ENCODE peak calls at places on chromosome 7, in eight cellular contexts. H is adrenal gland, T is left ventricle myocardium inferior, X is fibroblast of lung, L is SK-N-SH, M is mucosa of descending colon, Z is astrocyte, W is uterus. K is an unnamed sample. For H3K9me3, the result is how much of the 10 kb centered on the place peaks cover.

GRCh38 chr7:63040336-63040735 is 958.3 kb upstream of the ZNF722 start:
- DNase-seq in H (peak), T (no peak), X (no peak), L (no peak), M (no peak), Z (no peak), W (no peak), K (no peak)

GRCh38 chr7:121288894-121289293 is 39.9 kb upstream of the WNT16 start:
- DNase-seq in H (no peak), T (no peak), X (peak), L (no peak), M (no peak), Z (peak), W (no peak), K (no peak)

GRCh38 chr7:81685263-81685868 is 84.5 kb downstream of the HGF start:
- DNase-seq in H (no peak), T (no peak), X (no peak), L (no peak), M (no peak), Z (no peak), W (no peak), K (no peak)

GRCh38 chr7:87474533-87475358 is 734 bp downstream of the ABCB4 start:
- DNase-seq in H (peak), T (no peak), X (peak), L (peak), M (peak), Z (peak), W (no peak), K (no peak)

GRCh38 chr7:17289074-17289665 is 9.3 kb upstream of the AHR start:
- DNase-seq in H (peak), T (no peak), X (peak), L (no peak), M (peak), Z (peak), W (no peak), K (no peak)

GRCh38 chr7:55190511-55191160 is 171.8 kb downstream of the EGFR start:
- DNase-seq in H (no peak), T (no peak), X (no peak), L (no peak), M (no peak), Z (no peak), W (no peak), K (no peak)

GRCh38 chr7:4819450-4820404 is 42.1 kb downstream of the PAPOLB start:
- DNase-seq in H (no peak), T (peak), X (no peak), L (peak), M (no peak), Z (no peak), W (no peak), K (no peak)

GRCh38 chr7:107715531-107715930 is 28.4 kb upstream of the CBLL1 start:
- DNase-seq in H (no peak), T (no peak), X (peak), L (no peak), M (no peak), Z (peak), W (no peak), K (no peak)

GRCh38 chr7:97174308-97174707 is 56.8 kb downstream of the SDHAF3 start:
- DNase-seq in H (no peak), T (no peak), X (no peak), L (no peak), M (no peak), Z (no peak), W (no peak), K (no peak)

GRCh38 chr7:20283997-20284396 is 46.7 kb upstream of the ITGB8 start:
- DNase-seq in H (no peak), T (no peak), X (no peak), L (no peak), M (no peak), Z (no peak), W (no peak), K (no peak)

GRCh38 chr7:36796850-36797618 is 72.7 kb upstream of the AOAH start:
- DNase-seq in H (no peak), T (no peak), X (no peak), L (no peak), M (no peak), Z (no peak), W (no peak), K (no peak)

GRCh38 chr7:140036224-140036651 is 26.5 kb downstream of the PARP12 start:
- DNase-seq in H (peak), T (no peak), X (peak), L (peak), M (no peak), Z (peak), W (no peak), K (peak)

GRCh38 chr7:28106316-28106957 is 74.2 kb downstream of the JAZF1 start:
- DNase-seq in H (peak), T (peak), X (peak), L (no peak), M (no peak), Z (peak), W (peak), K (no peak)

GRCh38 chr7:40675741-40676140 is 540.9 kb downstream of the SUGCT start:
- DNase-seq in H (no peak), T (no peak), X (no peak), L (no peak), M (no peak), Z (no peak), W (no peak), K (no peak)

GRCh38 chr7:53246974-53247373 is 211.5 kb downstream of the POM121L12 start:
- DNase-seq in H (no peak), T (no peak), X (no peak), L (no peak), M (no peak), Z (no peak), W (no peak), K (no peak)

GRCh38 chr7:7959979-7960670 is 8.5 kb upstream of the GLCCI1 start:
- DNase-seq in H (no peak), T (no peak), X (no peak), L (no peak), M (no peak), Z (no peak), W (no peak), K (no peak)

GRCh38 chr7:87627634-87627994 is 584 bp upstream of the RUNDC3B start:
- DNase-seq in H (peak), T (no peak), X (no peak), L (peak), M (no peak), Z (no peak), W (no peak), K (peak)

GRCh38 chr7:11192506-11192905 is 218.8 kb downstream of the PHF14 start:
- DNase-seq in H (no peak), T (no peak), X (peak), L (no peak), M (no peak), Z (peak), W (no peak), K (no peak)

GRCh38 chr7:85851571-85852193 is 664.8 kb upstream of the SEMA3D start:
- DNase-seq in H (no peak), T (no peak), X (peak), L (peak), M (no peak), Z (peak), W (no peak), K (no peak)

DNA sequence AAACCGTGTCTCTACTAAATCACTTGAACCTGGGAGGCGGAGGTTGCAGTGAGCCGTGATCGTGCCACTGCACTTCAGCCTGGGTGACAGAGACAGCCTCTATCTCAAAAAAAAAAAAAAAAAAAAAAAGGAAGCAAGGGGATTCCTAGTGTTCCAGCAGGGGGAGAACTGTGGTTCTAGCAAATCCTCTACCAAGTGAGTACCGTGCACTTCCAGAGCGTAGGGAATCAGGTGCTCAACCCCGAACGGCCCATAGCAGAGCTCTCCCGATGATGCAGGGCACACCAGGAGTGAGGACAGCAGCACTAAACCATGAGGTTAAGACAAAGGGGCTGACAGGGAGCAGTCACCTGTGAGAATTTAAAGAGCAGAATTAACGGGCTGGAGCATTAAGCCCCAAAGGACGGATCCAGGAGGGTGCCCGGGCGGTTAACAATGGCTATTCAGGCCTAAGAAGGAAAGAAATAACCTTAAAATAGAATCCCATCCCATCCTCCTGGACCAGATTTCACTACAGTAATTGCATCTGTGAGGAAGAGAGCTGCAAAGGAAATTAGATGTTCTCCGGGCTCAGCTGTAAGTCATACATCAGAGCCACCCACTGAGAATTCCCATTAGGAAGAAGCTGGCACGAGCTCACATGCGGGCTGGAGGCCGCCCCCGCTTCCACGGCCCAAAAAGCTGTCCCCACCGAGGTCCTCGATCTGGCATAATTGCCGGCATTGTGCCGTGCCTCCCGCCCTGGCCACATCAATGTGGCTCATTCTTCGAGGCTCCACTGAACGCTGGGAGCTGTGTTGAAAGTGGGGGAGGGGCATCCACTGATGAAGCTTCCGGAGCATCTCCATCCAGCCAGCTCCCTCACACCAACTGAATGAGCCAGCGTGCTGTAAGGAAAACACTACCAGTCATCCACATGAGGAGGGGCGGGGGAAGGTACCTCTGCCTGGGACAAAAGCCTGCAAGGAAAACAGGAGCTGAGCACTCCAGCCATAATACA is 173.4 kb downstream of the PTPRN2 start:
- DNase-seq in H (peak), T (no peak), X (peak), L (no peak), M (no peak), Z (no peak), W (no peak), K (no peak)
- H3K9me3 ChIP-seq in H (under half), T (under half), X (under half), L (under half), M (under half), Z (under half), W (under half), K (under half)

GRCh38 chr7:22657479-22657878 is 69.5 kb upstream of the IL6 start:
- DNase-seq in H (no peak), T (no peak), X (no peak), L (no peak), M (no peak), Z (no peak), W (no peak), K (no peak)
- TF ChIP-seq CTCF in H (no peak), T (no peak), X (peak), L (peak), M (no peak), Z (no peak), W (no peak), K (no peak)

GRCh38 chr7:104196161-104196560 is 11.7 kb downstream of the ORC5 start:
- DNase-seq in H (no peak), T (no peak), X (no peak), L (no peak), M (no peak), Z (no peak), W (no peak), K (no peak)
- H3K9me3 ChIP-seq in H (under half), T (under half), X (under half), L (under half), M (under half), Z (under half), W (under half), K (under half)

GRCh38 chr7:115352375-115352774 is 430.5 kb downstream of the MDFIC start:
- DNase-seq in H (no peak), T (no peak), X (peak), L (no peak), M (no peak), Z (peak), W (no peak), K (no peak)
- TF ChIP-seq CTCF in H (no peak), T (no peak), X (peak), L (peak), M (no peak), Z (no peak), W (no peak), K (no peak)

GRCh38 chr7:138023618-138024333 is 21.9 kb upstream of the CREB3L2 start:
- DNase-seq in H (no peak), T (no peak), X (no peak), L (no peak), M (no peak), Z (no peak), W (no peak), K (no peak)

GRCh38 chr7:138027100-138027499 is 25.2 kb upstream of the CREB3L2 start:
- DNase-seq in H (no peak), T (no peak), X (no peak), L (no peak), M (no peak), Z (no peak), W (no peak), K (no peak)

GRCh38 chr7:138024765-138025164 is 22.9 kb upstream of the CREB3L2 start:
- DNase-seq in H (no peak), T (no peak), X (no peak), L (no peak), M (no peak), Z (no peak), W (no peak), K (no peak)

GRCh38 chr7:138024334-138024691 is 22.4 kb upstream of the CREB3L2 start:
- DNase-seq in H (no peak), T (no peak), X (no peak), L (no peak), M (no peak), Z (no peak), W (no peak), K (no peak)

DNA sequence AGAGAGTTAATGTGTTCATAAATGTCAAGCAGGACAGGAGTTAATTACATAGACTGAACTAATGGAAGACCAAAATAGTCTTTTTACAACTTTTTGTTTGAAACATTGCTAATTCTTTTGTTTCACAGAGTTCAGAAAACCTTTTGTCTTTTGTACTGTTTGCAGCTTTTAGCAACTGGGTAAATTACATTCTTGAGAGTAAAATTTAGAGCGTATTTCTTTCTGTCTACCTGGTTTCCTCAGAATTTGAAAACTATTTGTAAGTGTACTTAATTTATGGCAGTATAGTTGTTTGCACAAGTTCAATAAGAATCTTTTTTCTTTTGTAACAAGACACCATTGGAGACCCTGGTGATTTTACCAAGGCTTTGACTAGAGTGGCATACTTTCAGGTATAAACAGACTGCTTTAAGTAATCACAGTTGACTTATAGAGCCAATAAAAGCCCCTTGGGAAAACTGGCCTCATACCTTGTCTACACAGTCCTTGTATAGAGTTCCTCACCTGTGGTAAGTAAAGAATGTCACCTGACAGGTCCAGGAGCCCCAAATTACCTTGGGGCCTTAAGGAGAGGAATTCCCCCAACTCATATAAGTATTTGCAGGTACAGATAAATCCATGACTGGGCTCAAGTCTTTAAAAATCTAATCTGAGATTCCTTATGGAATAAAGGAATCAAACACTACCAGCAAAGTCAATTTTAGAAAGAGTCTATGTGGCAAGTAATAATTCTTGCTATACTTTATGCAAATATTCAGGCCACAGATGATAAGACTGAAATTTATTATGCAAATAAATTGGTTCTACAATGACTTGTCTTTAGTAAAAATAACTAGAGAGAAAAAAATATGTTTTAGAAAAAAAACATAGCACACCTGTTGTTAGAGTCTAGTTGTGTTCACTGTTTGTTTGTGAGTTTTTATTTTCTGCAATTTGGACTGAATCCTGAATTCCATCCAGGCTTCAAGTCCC is 23.6 kb upstream of the CREB3L2 start:
- DNase-seq in H (no peak), T (no peak), X (no peak), L (no peak), M (no peak), Z (no peak), W (no peak), K (no peak)
- H3K9me3 ChIP-seq in H (under half), T (under half), X (under half), L (under half), M (under half), Z (under half), W (under half), K (under half)

GRCh38 chr7:135964791-135965190 is 12.4 kb downstream of the MTPN start:
- DNase-seq in H (no peak), T (no peak), X (peak), L (no peak), M (no peak), Z (no peak), W (no peak), K (no peak)

GRCh38 chr7:135965602-135966001 is 11.6 kb downstream of the MTPN start:
- DNase-seq in H (no peak), T (no peak), X (no peak), L (no peak), M (no peak), Z (no peak), W (no peak), K (no peak)

GRCh38 chr7:135964254-135964653 is 12.9 kb downstream of the MTPN start:
- DNase-seq in H (no peak), T (no peak), X (peak), L (no peak), M (no peak), Z (peak), W (no peak), K (no peak)

GRCh38 chr7:135970045-135970444 is 7.1 kb downstream of the MTPN start:
- DNase-seq in H (no peak), T (no peak), X (no peak), L (no peak), M (no peak), Z (no peak), W (no peak), K (no peak)

DNA sequence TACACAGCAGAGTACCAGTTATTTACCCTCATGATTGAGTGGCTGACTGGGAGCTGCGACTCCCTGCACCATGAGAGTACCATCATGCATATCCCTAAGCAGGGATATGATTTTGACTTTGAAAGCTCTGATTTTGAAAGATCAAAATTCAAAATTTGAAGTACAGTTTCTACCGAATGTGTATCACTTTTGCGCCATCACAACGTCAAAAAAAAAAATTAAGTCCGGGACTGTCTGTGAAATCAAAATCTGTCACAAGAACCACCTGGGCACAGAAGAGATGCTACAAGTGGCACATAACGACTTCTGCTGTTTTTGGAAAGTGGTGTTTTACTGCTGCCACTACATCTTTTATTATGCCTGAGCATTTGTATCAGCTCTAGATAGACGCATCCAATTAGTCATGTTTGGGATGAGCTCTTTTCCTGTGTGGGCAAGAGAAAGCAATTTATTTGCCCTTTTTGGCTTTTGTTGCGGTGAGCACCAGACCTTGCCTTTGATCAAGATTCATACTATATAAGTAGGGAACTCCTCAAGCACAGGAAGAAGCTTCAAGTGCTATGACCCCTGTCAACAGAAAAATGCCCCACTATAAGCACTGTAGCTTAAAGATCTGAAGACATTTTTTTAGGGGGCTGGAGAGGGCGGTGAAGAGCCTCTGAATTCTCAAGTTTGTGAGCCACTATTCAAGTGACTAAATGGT is 10.7 kb downstream of the MTPN start:
- DNase-seq in H (no peak), T (no peak), X (peak), L (no peak), M (no peak), Z (no peak), W (no peak), K (no peak)
- TF ChIP-seq CTCF in H (no peak), T (no peak), X (no peak), L (no peak), M (no peak), Z (no peak), W (no peak), K (no peak)

GRCh38 chr7:157772486-157773130 is 435.8 kb downstream of the DNAJB6 start:
- DNase-seq in H (no peak), T (no peak), X (no peak), L (no peak), M (no peak), Z (no peak), W (no peak), K (no peak)

GRCh38 chr7:157774495-157774894 is 437.7 kb downstream of the DNAJB6 start:
- DNase-seq in H (no peak), T (no peak), X (no peak), L (no peak), M (no peak), Z (no peak), W (no peak), K (no peak)

GRCh38 chr7:157773361-157773760 is 436.6 kb downstream of the DNAJB6 start:
- DNase-seq in H (no peak), T (no peak), X (no peak), L (no peak), M (no peak), Z (no peak), W (no peak), K (no peak)

GRCh38 chr7:157775560-157776332 is 438.9 kb downstream of the DNAJB6 start:
- DNase-seq in H (no peak), T (no peak), X (no peak), L (no peak), M (no peak), Z (no peak), W (no peak), K (no peak)

DNA sequence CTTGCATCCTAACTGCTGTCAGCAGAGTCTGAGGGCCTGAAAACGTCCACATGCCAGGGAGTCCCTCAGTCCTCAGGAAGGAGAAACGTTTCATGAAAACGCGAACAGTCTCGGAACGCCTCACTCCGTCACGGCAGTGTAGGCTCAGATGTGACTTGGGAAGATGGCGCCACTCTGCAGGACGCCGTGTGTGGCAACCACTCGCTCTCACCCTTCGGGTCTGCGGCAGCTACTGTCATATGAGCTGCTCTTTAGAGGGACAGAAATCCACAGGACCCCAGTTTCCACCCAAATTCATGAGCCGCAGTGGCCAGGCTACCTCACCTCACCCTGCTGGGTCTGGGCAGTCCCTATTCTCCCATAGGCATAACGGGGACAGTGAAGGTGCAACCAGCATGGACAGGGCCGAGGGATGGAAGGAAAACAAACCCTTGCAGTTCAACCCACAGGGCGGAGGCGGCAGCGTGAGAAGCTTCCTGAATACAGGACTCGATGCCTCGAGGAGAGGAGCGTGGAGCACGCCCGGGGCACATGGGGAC is 438.3 kb downstream of the DNAJB6 start:
- DNase-seq in H (no peak), T (no peak), X (no peak), L (no peak), M (no peak), Z (no peak), W (no peak), K (no peak)
- H3K9me3 ChIP-seq in H (under half), T (under half), X (under half), L (under half), M (under half), Z (under half), W (under half), K (under half)